ENCODE peak calls at places on chromosomes 1 and 21, in nine cellular contexts. One of them, this sample, is unnamed.

GRCh38 chr1:40352126-40352525 is 21.4 kb upstream of the SMAP2 start:
- DNase-seq in NCI-H2081: no peak
- DNase-seq in GM12891: no peak
- DNase-seq in COR-L47: no peak
- DNase-seq in AG09309: no peak
- DNase-seq in stimulated activated naive CD8-positive, alpha-beta T cell treated with anti-CD3 and anti-CD28 coated beads, Interleukin-15, Interleukin-2, amounts not matched to agents 100 U/mL and 50 U/mL, for 24 hours: no peak
- DNase-seq in MM.1S: no peak
- DNase-seq in activated CD8-positive, alpha-beta T cell treated with anti-CD3 and anti-CD28 coated beads for 36 hours: no peak
- DNase-seq in neural progenitor cell: no peak
- DNase-seq in this sample: no peak

GRCh38 chr21:45087022-45087823 is 12.8 kb downstream of the ADARB1 start:
- DNase-seq in NCI-H2081: no peak
- DNase-seq in GM12891: no peak
- DNase-seq in COR-L47: no peak
- DNase-seq in AG09309: no peak
- DNase-seq in stimulated activated naive CD8-positive, alpha-beta T cell treated with anti-CD3 and anti-CD28 coated beads, Interleukin-15, Interleukin-2, amounts not matched to agents 100 U/mL and 50 U/mL, for 24 hours: no peak
- DNase-seq in MM.1S: no peak
- DNase-seq in activated CD8-positive, alpha-beta T cell treated with anti-CD3 and anti-CD28 coated beads for 36 hours: peak; percentile 69
- DNase-seq in neural progenitor cell: no peak
- DNase-seq in this sample: no peak

GRCh38 chr1:15758953-15759661 is 512 bp downstream of the FBLIM1 start:
- DNase-seq in NCI-H2081: no peak
- DNase-seq in GM12891: no peak
- DNase-seq in COR-L47: no peak
- DNase-seq in AG09309: no peak
- DNase-seq in stimulated activated naive CD8-positive, alpha-beta T cell treated with anti-CD3 and anti-CD28 coated beads, Interleukin-15, Interleukin-2, amounts not matched to agents 100 U/mL and 50 U/mL, for 24 hours: no peak
- DNase-seq in MM.1S: no peak
- DNase-seq in activated CD8-positive, alpha-beta T cell treated with anti-CD3 and anti-CD28 coated beads for 36 hours: no peak
- DNase-seq in neural progenitor cell: peak; percentile 72
- DNase-seq in this sample: no peak

GRCh38 chr21:38814126-38815059 is 8.7 kb downstream of the ETS2 start:
- DNase-seq in NCI-H2081: no peak
- DNase-seq in GM12891: no peak
- DNase-seq in COR-L47: no peak
- DNase-seq in AG09309: no peak
- DNase-seq in stimulated activated naive CD8-positive, alpha-beta T cell treated with anti-CD3 and anti-CD28 coated beads, Interleukin-15, Interleukin-2, amounts not matched to agents 100 U/mL and 50 U/mL, for 24 hours: no peak
- DNase-seq in MM.1S: no peak
- DNase-seq in activated CD8-positive, alpha-beta T cell treated with anti-CD3 and anti-CD28 coated beads for 36 hours: no peak
- DNase-seq in neural progenitor cell: peak; percentile 55
- DNase-seq in this sample: no peak

GRCh38 chr21:28537371-28538079 is 455.2 kb downstream of the LTN1 start:
- DNase-seq in NCI-H2081: no peak
- DNase-seq in GM12891: no peak
- DNase-seq in COR-L47: no peak
- DNase-seq in AG09309: peak; percentile 97
- DNase-seq in stimulated activated naive CD8-positive, alpha-beta T cell treated with anti-CD3 and anti-CD28 coated beads, Interleukin-15, Interleukin-2, amounts not matched to agents 100 U/mL and 50 U/mL, for 24 hours: no peak
- DNase-seq in MM.1S: no peak
- DNase-seq in activated CD8-positive, alpha-beta T cell treated with anti-CD3 and anti-CD28 coated beads for 36 hours: no peak
- DNase-seq in neural progenitor cell: no peak
- DNase-seq in this sample: no peak

GRCh38 chr1:26288311-26288941 is 8.5 kb downstream of the SH3BGRL3 start:
- DNase-seq in NCI-H2081: no peak
- DNase-seq in GM12891: no peak
- DNase-seq in COR-L47: no peak
- DNase-seq in AG09309: no peak
- DNase-seq in stimulated activated naive CD8-positive, alpha-beta T cell treated with anti-CD3 and anti-CD28 coated beads, Interleukin-15, Interleukin-2, amounts not matched to agents 100 U/mL and 50 U/mL, for 24 hours: peak; percentile 74
- DNase-seq in MM.1S: no peak
- DNase-seq in activated CD8-positive, alpha-beta T cell treated with anti-CD3 and anti-CD28 coated beads for 36 hours: peak; percentile 90
- DNase-seq in neural progenitor cell: no peak
- DNase-seq in this sample: no peak

GRCh38 chr21:40466893-40467483 is 380.0 kb downstream of the DSCAM start:
- DNase-seq in NCI-H2081: no peak
- DNase-seq in GM12891: no peak
- DNase-seq in COR-L47: peak; percentile 44
- DNase-seq in AG09309: no peak
- DNase-seq in stimulated activated naive CD8-positive, alpha-beta T cell treated with anti-CD3 and anti-CD28 coated beads, Interleukin-15, Interleukin-2, amounts not matched to agents 100 U/mL and 50 U/mL, for 24 hours: no peak
- DNase-seq in MM.1S: peak; percentile 68
- DNase-seq in activated CD8-positive, alpha-beta T cell treated with anti-CD3 and anti-CD28 coated beads for 36 hours: peak; percentile 13
- DNase-seq in neural progenitor cell: peak; percentile 33
- DNase-seq in this sample: no peak

GRCh38 chr1:222404710-222405109 is 143.2 kb downstream of the HHIPL2 start:
- DNase-seq in NCI-H2081: no peak
- DNase-seq in GM12891: no peak
- DNase-seq in COR-L47: no peak
- DNase-seq in AG09309: no peak
- DNase-seq in stimulated activated naive CD8-positive, alpha-beta T cell treated with anti-CD3 and anti-CD28 coated beads, Interleukin-15, Interleukin-2, amounts not matched to agents 100 U/mL and 50 U/mL, for 24 hours: no peak
- DNase-seq in MM.1S: peak; percentile 57
- DNase-seq in activated CD8-positive, alpha-beta T cell treated with anti-CD3 and anti-CD28 coated beads for 36 hours: no peak
- DNase-seq in neural progenitor cell: no peak
- DNase-seq in this sample: no peak

GRCh38 chr1:36133484-36133883 is 8.5 kb upstream of the COL8A2 start:
- DNase-seq in NCI-H2081: no peak
- DNase-seq in GM12891: no peak
- DNase-seq in COR-L47: no peak
- DNase-seq in AG09309: peak; percentile 97
- DNase-seq in stimulated activated naive CD8-positive, alpha-beta T cell treated with anti-CD3 and anti-CD28 coated beads, Interleukin-15, Interleukin-2, amounts not matched to agents 100 U/mL and 50 U/mL, for 24 hours: no peak
- DNase-seq in MM.1S: no peak
- DNase-seq in activated CD8-positive, alpha-beta T cell treated with anti-CD3 and anti-CD28 coated beads for 36 hours: no peak
- DNase-seq in neural progenitor cell: no peak
- DNase-seq in this sample: no peak

GRCh38 chr1:227169322-227169721 is 149.0 kb downstream of the CDC42BPA start:
- DNase-seq in NCI-H2081: no peak
- DNase-seq in GM12891: no peak
- DNase-seq in COR-L47: no peak
- DNase-seq in AG09309: no peak
- DNase-seq in stimulated activated naive CD8-positive, alpha-beta T cell treated with anti-CD3 and anti-CD28 coated beads, Interleukin-15, Interleukin-2, amounts not matched to agents 100 U/mL and 50 U/mL, for 24 hours: no peak
- DNase-seq in MM.1S: no peak
- DNase-seq in activated CD8-positive, alpha-beta T cell treated with anti-CD3 and anti-CD28 coated beads for 36 hours: no peak
- DNase-seq in neural progenitor cell: no peak
- DNase-seq in this sample: no peak

GRCh38 chr1:56123421-56123820 is 455.9 kb downstream of the PLPP3 start:
- DNase-seq in NCI-H2081: no peak
- DNase-seq in GM12891: no peak
- DNase-seq in COR-L47: no peak
- DNase-seq in AG09309: no peak
- DNase-seq in stimulated activated naive CD8-positive, alpha-beta T cell treated with anti-CD3 and anti-CD28 coated beads, Interleukin-15, Interleukin-2, amounts not matched to agents 100 U/mL and 50 U/mL, for 24 hours: no peak
- DNase-seq in MM.1S: no peak
- DNase-seq in activated CD8-positive, alpha-beta T cell treated with anti-CD3 and anti-CD28 coated beads for 36 hours: no peak
- DNase-seq in neural progenitor cell: no peak
- DNase-seq in this sample: no peak

GRCh38 chr1:3129133-3129490 is 60.1 kb downstream of the PRDM16 start:
- DNase-seq in NCI-H2081: no peak
- DNase-seq in GM12891: no peak
- DNase-seq in COR-L47: no peak
- DNase-seq in AG09309: no peak
- DNase-seq in stimulated activated naive CD8-positive, alpha-beta T cell treated with anti-CD3 and anti-CD28 coated beads, Interleukin-15, Interleukin-2, amounts not matched to agents 100 U/mL and 50 U/mL, for 24 hours: no peak
- DNase-seq in MM.1S: no peak
- DNase-seq in activated CD8-positive, alpha-beta T cell treated with anti-CD3 and anti-CD28 coated beads for 36 hours: no peak
- DNase-seq in neural progenitor cell: no peak
- DNase-seq in this sample: no peak

GRCh38 chr1:10074855-10075418 is 42.2 kb downstream of the UBE4B start:
- DNase-seq in NCI-H2081: no peak
- DNase-seq in GM12891: no peak
- DNase-seq in COR-L47: no peak
- DNase-seq in AG09309: no peak
- DNase-seq in stimulated activated naive CD8-positive, alpha-beta T cell treated with anti-CD3 and anti-CD28 coated beads, Interleukin-15, Interleukin-2, amounts not matched to agents 100 U/mL and 50 U/mL, for 24 hours: no peak
- DNase-seq in MM.1S: no peak
- DNase-seq in activated CD8-positive, alpha-beta T cell treated with anti-CD3 and anti-CD28 coated beads for 36 hours: no peak
- DNase-seq in neural progenitor cell: no peak
- DNase-seq in this sample: no peak

GRCh38 chr1:188089461-188089860 is 1260.7 kb downstream of the PLA2G4A start:
- DNase-seq in NCI-H2081: no peak
- DNase-seq in GM12891: no peak
- DNase-seq in COR-L47: no peak
- DNase-seq in AG09309: no peak
- DNase-seq in stimulated activated naive CD8-positive, alpha-beta T cell treated with anti-CD3 and anti-CD28 coated beads, Interleukin-15, Interleukin-2, amounts not matched to agents 100 U/mL and 50 U/mL, for 24 hours: no peak
- DNase-seq in MM.1S: no peak
- DNase-seq in activated CD8-positive, alpha-beta T cell treated with anti-CD3 and anti-CD28 coated beads for 36 hours: no peak
- DNase-seq in neural progenitor cell: peak; percentile 32
- DNase-seq in this sample: peak; percentile 67

GRCh38 chr1:215472723-215473122 is 94.4 kb upstream of the KCTD3 start:
- DNase-seq in NCI-H2081: no peak
- DNase-seq in GM12891: no peak
- DNase-seq in COR-L47: no peak
- DNase-seq in AG09309: no peak
- DNase-seq in stimulated activated naive CD8-positive, alpha-beta T cell treated with anti-CD3 and anti-CD28 coated beads, Interleukin-15, Interleukin-2, amounts not matched to agents 100 U/mL and 50 U/mL, for 24 hours: no peak
- DNase-seq in MM.1S: no peak
- DNase-seq in activated CD8-positive, alpha-beta T cell treated with anti-CD3 and anti-CD28 coated beads for 36 hours: no peak
- DNase-seq in neural progenitor cell: no peak
- DNase-seq in this sample: no peak

GRCh38 chr1:5713101-5713820 is 279.0 kb downstream of the NPHP4 start:
- DNase-seq in NCI-H2081: no peak
- DNase-seq in GM12891: no peak
- DNase-seq in COR-L47: no peak
- DNase-seq in AG09309: no peak
- DNase-seq in stimulated activated naive CD8-positive, alpha-beta T cell treated with anti-CD3 and anti-CD28 coated beads, Interleukin-15, Interleukin-2, amounts not matched to agents 100 U/mL and 50 U/mL, for 24 hours: no peak
- DNase-seq in MM.1S: no peak
- DNase-seq in activated CD8-positive, alpha-beta T cell treated with anti-CD3 and anti-CD28 coated beads for 36 hours: no peak
- DNase-seq in neural progenitor cell: no peak
- DNase-seq in this sample: no peak

GRCh38 chr1:207007352-207008033 is 25.1 kb downstream of the C1orf116 start:
- DNase-seq in NCI-H2081: no peak
- DNase-seq in GM12891: no peak
- DNase-seq in COR-L47: no peak
- DNase-seq in AG09309: peak; percentile 88
- DNase-seq in stimulated activated naive CD8-positive, alpha-beta T cell treated with anti-CD3 and anti-CD28 coated beads, Interleukin-15, Interleukin-2, amounts not matched to agents 100 U/mL and 50 U/mL, for 24 hours: no peak
- DNase-seq in MM.1S: no peak
- DNase-seq in activated CD8-positive, alpha-beta T cell treated with anti-CD3 and anti-CD28 coated beads for 36 hours: no peak
- DNase-seq in neural progenitor cell: peak; percentile 52
- DNase-seq in this sample: no peak

This sample was measured in iPS DF 19.7.